ENCODE peak calls at places on chromosomes 13 and 19, in six cellular contexts. One of them, this sample, is unnamed.

GRCh38 chr19:38793671-38794070 is 4.7 kb downstream of the LGALS7B start:
- DNase-seq in H9: no peak
- DNase-seq in hippocampal formation: no peak
- DNase-seq in lower leg skin: no peak
- DNase-seq in choroid plexus epithelial cell: no peak
- DNase-seq in AG08395: no peak
- DNase-seq in this sample: no peak

GRCh38 chr19:41746593-41747227 is 8.6 kb upstream of the CEACAM6 start:
- DNase-seq in H9: peak
- DNase-seq in hippocampal formation: peak
- DNase-seq in lower leg skin: no peak
- DNase-seq in choroid plexus epithelial cell: peak
- DNase-seq in AG08395: peak
- DNase-seq in this sample: peak

GRCh38 chr13:24228852-24229458 is 68.4 kb downstream of the SPATA13 start:
- DNase-seq in H9: no peak
- DNase-seq in hippocampal formation: peak
- DNase-seq in lower leg skin: no peak
- DNase-seq in choroid plexus epithelial cell: peak
- DNase-seq in AG08395: peak
- DNase-seq in this sample: peak

GRCh38 chr13:44401577-44401976 is 28.0 kb downstream of the SERP2 start:
- DNase-seq in H9: no peak
- DNase-seq in hippocampal formation: no peak
- DNase-seq in lower leg skin: no peak
- DNase-seq in choroid plexus epithelial cell: no peak
- DNase-seq in AG08395: no peak
- DNase-seq in this sample: no peak

GRCh38 chr13:99150575-99151370 is 49.9 kb upstream of the UBAC2 start:
- DNase-seq in H9: no peak
- DNase-seq in hippocampal formation: no peak
- DNase-seq in lower leg skin: no peak
- DNase-seq in choroid plexus epithelial cell: peak
- DNase-seq in AG08395: peak
- DNase-seq in this sample: peak

GRCh38 chr13:61989984-61990383 is 574.3 kb upstream of the PCDH20 start:
- DNase-seq in H9: no peak
- DNase-seq in hippocampal formation: no peak
- DNase-seq in lower leg skin: no peak
- DNase-seq in choroid plexus epithelial cell: no peak
- DNase-seq in AG08395: no peak
- DNase-seq in this sample: no peak

GRCh38 chr19:19491321-19492025 is 23.9 kb downstream of the TSSK6 start:
- DNase-seq in H9: no peak
- DNase-seq in hippocampal formation: no peak
- DNase-seq in lower leg skin: no peak
- DNase-seq in choroid plexus epithelial cell: no peak
- DNase-seq in AG08395: no peak
- DNase-seq in this sample: no peak

GRCh38 chr13:110331362-110331761 is 24.3 kb downstream of the COL4A2 start:
- DNase-seq in H9: no peak
- DNase-seq in hippocampal formation: no peak
- DNase-seq in lower leg skin: no peak
- DNase-seq in choroid plexus epithelial cell: peak
- DNase-seq in AG08395: peak
- DNase-seq in this sample: peak

GRCh38 chr13:114074671-114075315 is 57.6 kb downstream of the RASA3 start:
- DNase-seq in H9: no peak
- DNase-seq in hippocampal formation: no peak
- DNase-seq in lower leg skin: no peak
- DNase-seq in choroid plexus epithelial cell: no peak
- DNase-seq in AG08395: no peak
- DNase-seq in this sample: no peak

GRCh38 chr19:55600336-55601028 is 394 bp downstream of the ZNF524 start:
- DNase-seq in H9: no peak
- DNase-seq in hippocampal formation: peak
- DNase-seq in lower leg skin: peak
- DNase-seq in choroid plexus epithelial cell: no peak
- DNase-seq in AG08395: no peak
- DNase-seq in this sample: no peak

GRCh38 chr19:3121821-3122511 is 13.9 kb upstream of the GNA15 start:
- DNase-seq in H9: no peak
- DNase-seq in hippocampal formation: no peak
- DNase-seq in lower leg skin: no peak
- DNase-seq in choroid plexus epithelial cell: no peak
- DNase-seq in AG08395: no peak
- DNase-seq in this sample: no peak

GRCh38 chr19:4815426-4816387 is 15.8 kb downstream of the TICAM1 start:
- DNase-seq in H9: peak
- DNase-seq in hippocampal formation: peak
- DNase-seq in lower leg skin: peak
- DNase-seq in choroid plexus epithelial cell: peak
- DNase-seq in AG08395: peak
- DNase-seq in this sample: peak

GRCh38 chr13:28459911-28460310 is 35.0 kb downstream of the FLT1 start:
- DNase-seq in H9: no peak
- DNase-seq in hippocampal formation: no peak
- DNase-seq in lower leg skin: no peak
- DNase-seq in choroid plexus epithelial cell: no peak
- DNase-seq in AG08395: no peak
- DNase-seq in this sample: no peak

GRCh38 chr13:47747901-47748300 is 253.2 kb downstream of the SUCLA2 start:
- DNase-seq in H9: peak
- DNase-seq in hippocampal formation: no peak
- DNase-seq in lower leg skin: no peak
- DNase-seq in choroid plexus epithelial cell: no peak
- DNase-seq in AG08395: no peak
- DNase-seq in this sample: no peak

GRCh38 chr19:2048959-2049740 is 1.9 kb downstream of the MKNK2 start:
- DNase-seq in H9: peak
- DNase-seq in hippocampal formation: no peak
- DNase-seq in lower leg skin: no peak
- DNase-seq in choroid plexus epithelial cell: peak
- DNase-seq in AG08395: no peak
- DNase-seq in this sample: peak

GRCh38 chr19:14361824-14362223 is 19.4 kb upstream of the ADGRE5 start:
- DNase-seq in H9: peak
- DNase-seq in hippocampal formation: no peak
- DNase-seq in lower leg skin: no peak
- DNase-seq in choroid plexus epithelial cell: no peak
- DNase-seq in AG08395: no peak
- DNase-seq in this sample: no peak

GRCh38 chr19:2150794-2151338 is 500 bp downstream of the AP3D1 start:
- DNase-seq in H9: no peak
- DNase-seq in hippocampal formation: no peak
- DNase-seq in lower leg skin: no peak
- DNase-seq in choroid plexus epithelial cell: no peak
- DNase-seq in AG08395: no peak
- DNase-seq in this sample: no peak

This sample was measured in iris pigment epithelial cell.